ENCODE peak calls at places on chromosomes 5 and 9, in four cellular contexts. N is GM12878, S is HepG2, F is K562. X is an unnamed sample.

GRCh38 chr9:115691097-115691496 is 462.5 kb upstream of the PAPPA start:
- DNase-seq in F (no peak), S (no peak), N (no peak), X (no peak)

GRCh38 chr5:6342689-6343315 is 35.5 kb downstream of the MED10 start:
- DNase-seq in N (no peak), S (no peak), F (no peak), X (no peak)

GRCh38 chr5:58517192-58517591 is 26.0 kb downstream of the GAPT start:
- DNase-seq in N (no peak), S (no peak), F (no peak), X (no peak)

GRCh38 chr5:132640613-132641012 is 17.4 kb upstream of the IL13 start:
- DNase-seq in N (no peak), F (no peak), S (no peak), X (no peak)

GRCh38 chr9:104069288-104069687 is 24.8 kb upstream of the SMC2 start:
- DNase-seq in F (no peak), S (no peak), N (no peak), X (no peak)

GRCh38 chr5:76690027-76690679 is 25.8 kb upstream of the F2R start:
- DNase-seq in N (no peak), S (no peak), F (no peak), X (no peak)

GRCh38 chr5:142587354-142587965 is 98.4 kb downstream of the FGF1 start:
- DNase-seq in S (peak), N (no peak), F (peak), X (peak)

GRCh38 chr9:5630038-5630507 is 1.2 kb downstream of the RIC1 start:
- DNase-seq in F (peak), N (no peak), S (peak), X (no peak)

GRCh38 chr5:43561346-43561745 is 4.5 kb upstream of the PAIP1 start:
- DNase-seq in F (no peak), N (no peak), S (no peak), X (no peak)

GRCh38 chr5:144585716-144586115 is 415.0 kb downstream of the KCTD16 start:
- DNase-seq in S (no peak), F (no peak), N (no peak), X (no peak)

GRCh38 chr5:172002840-172003512 is 3.5 kb downstream of the FBXW11 start:
- DNase-seq in N (no peak), F (no peak), S (no peak), X (no peak)

GRCh38 chr5:93583799-93584530 is 943 bp downstream of the NR2F1 start:
- DNase-seq in F (peak), N (no peak), S (peak), X (no peak)

GRCh38 chr9:114120192-114121014 is 21.3 kb upstream of the KIF12 start:
- DNase-seq in S (no peak), F (no peak), N (no peak), X (no peak)

GRCh38 chr5:526456-527088 is 2.3 kb upstream of the SLC9A3 start:
- DNase-seq in S (no peak), F (no peak), N (no peak), X (no peak)

GRCh38 chr5:75571547-75571946 is 39.7 kb upstream of the ANKDD1B start:
- DNase-seq in F (no peak), S (no peak), N (no peak), X (no peak)

GRCh38 chr9:69805962-69806633 is 14.5 kb upstream of the CFAP95 start:
- DNase-seq in S (no peak), N (no peak), F (peak), X (no peak)

GRCh38 chr9:98892296-98892695 is 51.4 kb upstream of the COL15A1 start:
- DNase-seq in S (no peak), N (no peak), F (no peak), X (no peak)

GRCh38 chr5:127757576-127757975 is 54.4 kb downstream of the CCDC192 start:
- DNase-seq in S (no peak), N (peak), F (peak), X (peak)

GRCh38 chr5:96410013-96410412 is 23.0 kb downstream of the PCSK1 start:
- DNase-seq in S (no peak), N (no peak), F (no peak), X (no peak)

GRCh38 chr9:114588671-114589526 is 1.3 kb downstream of the ATP6V1G1 start:
- DNase-seq in N (no peak), S (no peak), F (no peak), X (no peak)

GRCh38 chr5:72817076-72817476 is 615 bp downstream of the TNPO1 start:
- DNase-seq in S (peak), F (peak), N (no peak), X (peak)

GRCh38 chr5:151612689-151613427 is 21.7 kb upstream of the FAT2 start:
- DNase-seq in F (no peak), N (peak), S (no peak), X (no peak)

GRCh38 chr9:78144663-78145377 is 91.1 kb upstream of the CEP78 start:
- DNase-seq in S (no peak), N (no peak), F (no peak), X (no peak)

GRCh38 chr5:51881901-51882300 is 498.7 kb downstream of the ISL1 start:
- DNase-seq in S (no peak), N (no peak), F (no peak), X (no peak)

GRCh38 chr9:70574222-70574837 is 159.9 kb upstream of the KLF9 start:
- DNase-seq in F (no peak), N (no peak), S (no peak), X (peak)

GRCh38 chr9:96555567-96556386 is 63.9 kb downstream of the CDC14B start:
- DNase-seq in N (no peak), F (no peak), S (no peak), X (no peak)

GRCh38 chr5:149667084-149667826 is 62.9 kb upstream of the PPARGC1B start:
- DNase-seq in S (peak), N (peak), F (peak), X (peak)

GRCh38 chr9:93569775-93570174 is 6.6 kb upstream of the PHF2 start:
- DNase-seq in F (no peak), N (no peak), S (no peak), X (no peak)

DNA sequence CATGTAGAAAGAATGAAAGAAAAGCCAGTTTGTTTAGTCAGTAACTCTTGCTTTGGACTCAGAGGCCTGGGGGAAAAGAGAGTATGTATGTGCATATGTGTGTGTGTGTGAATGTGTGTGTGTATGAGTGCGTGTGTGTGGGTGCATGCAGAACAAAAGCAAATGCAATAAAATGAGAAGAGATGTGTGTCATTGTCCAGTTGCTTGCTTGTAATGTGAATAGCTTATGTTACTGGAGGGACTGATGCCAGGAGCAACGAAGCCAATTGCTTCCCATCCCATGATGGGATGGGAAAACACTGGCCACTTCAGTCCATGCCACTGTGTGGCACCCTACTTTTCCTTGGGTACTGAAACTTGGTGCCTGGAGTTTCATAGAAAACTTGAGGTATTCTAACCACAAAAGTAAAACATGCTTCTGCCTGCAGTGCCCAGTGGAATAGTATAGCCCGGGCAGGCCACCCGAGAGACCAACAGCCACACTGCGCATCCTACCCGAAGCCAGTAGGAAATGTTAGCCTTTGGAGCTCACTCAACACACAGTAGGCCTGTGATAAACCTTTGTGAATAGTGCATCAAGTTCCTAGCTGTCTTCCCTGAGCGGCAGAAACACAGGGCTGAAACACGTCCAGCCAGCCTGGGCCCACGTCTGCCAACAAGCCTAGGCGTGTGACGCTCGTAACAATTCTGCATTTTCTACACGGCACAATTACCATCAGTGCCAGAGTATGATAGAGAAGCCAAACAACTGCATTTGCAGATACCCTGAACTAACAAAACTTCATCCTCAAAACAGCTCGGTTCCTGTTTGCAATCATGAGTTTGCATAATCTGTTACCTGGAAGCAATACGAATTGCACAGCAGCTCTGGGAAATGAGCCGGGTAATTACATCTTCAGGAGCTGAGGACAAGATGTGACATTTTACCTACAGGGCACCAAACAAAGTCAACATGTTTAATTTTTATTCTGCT is 198.1 kb downstream of the SYK start:
- DNase-seq in F (no peak), S (no peak), N (no peak), X (no peak)
- TF ChIP-seq SP1 in F (no peak), S (no peak), N (no peak), X (no peak)

GRCh38 chr5:122182491-122182921 is 53.2 kb downstream of the ZNF474 start:
- DNase-seq in F (peak), S (no peak), N (no peak), X (no peak)
- TF ChIP-seq FOXK2 in F (no peak), S (no peak), N (no peak), X (no peak)

GRCh38 chr9:80503692-80504400 is 932.1 kb downstream of the TLE4 start:
- DNase-seq in N (no peak), F (no peak), S (no peak), X (no peak)
- TF ChIP-seq SP1 in N (no peak), F (no peak), S (no peak), X (no peak)

GRCh38 chr9:124079176-124079925 is 67.8 kb downstream of the LHX2 start:
- DNase-seq in S (peak), N (no peak), F (no peak), X (no peak)
- TF ChIP-seq FOXK2 in S (no peak), N (no peak), F (no peak), X (no peak)

GRCh38 chr5:168683247-168683926 is 104.2 kb upstream of the PANK3 start:
- DNase-seq in S (no peak), F (peak), N (no peak), X (no peak)
- TF ChIP-seq SP1 in S (no peak), F (no peak), N (no peak), X (no peak)

X was measured in HEK293T.